ENCODE peak calls at places on chromosomes 11 and 22, in eight cellular contexts. One of them, this sample, is unnamed.

GRCh38 chr11:68905421-68906360 is 2.0 kb downstream of the IGHMBP2 start:
- DNase-seq in endothelial cell of umbilical vein: no peak
- DNase-seq in CD4-positive, alpha-beta memory T cell: no peak
- DNase-seq in retinal pigment epithelial cell: no peak
- DNase-seq in CD4-positive, CD25-positive, alpha-beta regulatory T cell: no peak
- DNase-seq in HAP-1: no peak
- DNase-seq in cardiac fibroblast: no peak
- DNase-seq in Jurkat, Clone E6-1: no peak
- DNase-seq in this sample: no peak

GRCh38 chr22:17260291-17260690 is 41.1 kb upstream of the ADA2 start:
- DNase-seq in CD4-positive, alpha-beta memory T cell: no peak
- DNase-seq in Jurkat, Clone E6-1: no peak
- DNase-seq in endothelial cell of umbilical vein: no peak
- DNase-seq in HAP-1: no peak
- DNase-seq in CD4-positive, CD25-positive, alpha-beta regulatory T cell: no peak
- DNase-seq in retinal pigment epithelial cell: no peak
- DNase-seq in cardiac fibroblast: no peak
- DNase-seq in this sample: no peak

GRCh38 chr11:64086263-64086938 is 50.7 kb downstream of the FLRT1 start:
- DNase-seq in CD4-positive, CD25-positive, alpha-beta regulatory T cell: no peak
- DNase-seq in Jurkat, Clone E6-1: peak; percentile 74
- DNase-seq in CD4-positive, alpha-beta memory T cell: no peak
- DNase-seq in retinal pigment epithelial cell: no peak
- DNase-seq in endothelial cell of umbilical vein: no peak
- DNase-seq in cardiac fibroblast: peak; percentile 51
- DNase-seq in HAP-1: peak; percentile 33
- DNase-seq in this sample: no peak

GRCh38 chr22:24187731-24188644 is 6.7 kb downstream of the SUSD2 start:
- DNase-seq in HAP-1: no peak
- DNase-seq in Jurkat, Clone E6-1: no peak
- DNase-seq in retinal pigment epithelial cell: no peak
- DNase-seq in cardiac fibroblast: no peak
- DNase-seq in endothelial cell of umbilical vein: no peak
- DNase-seq in CD4-positive, CD25-positive, alpha-beta regulatory T cell: no peak
- DNase-seq in CD4-positive, alpha-beta memory T cell: no peak
- DNase-seq in this sample: no peak

GRCh38 chr11:47918882-47919495 is 61.4 kb upstream of the PTPRJ start:
- DNase-seq in Jurkat, Clone E6-1: no peak
- DNase-seq in endothelial cell of umbilical vein: peak; percentile 34
- DNase-seq in CD4-positive, CD25-positive, alpha-beta regulatory T cell: no peak
- DNase-seq in HAP-1: no peak
- DNase-seq in retinal pigment epithelial cell: no peak
- DNase-seq in CD4-positive, alpha-beta memory T cell: no peak
- DNase-seq in cardiac fibroblast: peak; percentile 40
- DNase-seq in this sample: no peak

GRCh38 chr22:21926728-21927127 is 25.9 kb downstream of the PPM1F start:
- DNase-seq in retinal pigment epithelial cell: no peak
- DNase-seq in Jurkat, Clone E6-1: no peak
- DNase-seq in CD4-positive, CD25-positive, alpha-beta regulatory T cell: no peak
- DNase-seq in CD4-positive, alpha-beta memory T cell: no peak
- DNase-seq in cardiac fibroblast: no peak
- DNase-seq in endothelial cell of umbilical vein: no peak
- DNase-seq in HAP-1: no peak
- DNase-seq in this sample: no peak

GRCh38 chr22:39908737-39909136 is 7.9 kb downstream of the GRAP2 start:
- DNase-seq in cardiac fibroblast: no peak
- DNase-seq in Jurkat, Clone E6-1: no peak
- DNase-seq in endothelial cell of umbilical vein: no peak
- DNase-seq in CD4-positive, alpha-beta memory T cell: peak; percentile 76
- DNase-seq in CD4-positive, CD25-positive, alpha-beta regulatory T cell: no peak
- DNase-seq in retinal pigment epithelial cell: no peak
- DNase-seq in HAP-1: no peak
- DNase-seq in this sample: no peak

GRCh38 chr22:46547179-46547882 is 9.9 kb upstream of the CELSR1 start:
- DNase-seq in CD4-positive, alpha-beta memory T cell: no peak
- DNase-seq in CD4-positive, CD25-positive, alpha-beta regulatory T cell: no peak
- DNase-seq in retinal pigment epithelial cell: peak; percentile 95
- DNase-seq in HAP-1: no peak
- DNase-seq in endothelial cell of umbilical vein: peak; percentile 24
- DNase-seq in cardiac fibroblast: peak; percentile 80
- DNase-seq in Jurkat, Clone E6-1: no peak
- DNase-seq in this sample: no peak

GRCh38 chr11:101915811-101916291 is 471 bp downstream of the ANGPTL5 start:
- DNase-seq in CD4-positive, CD25-positive, alpha-beta regulatory T cell: peak; percentile 4
- DNase-seq in endothelial cell of umbilical vein: peak; percentile 79
- DNase-seq in Jurkat, Clone E6-1: no peak
- DNase-seq in HAP-1: no peak
- DNase-seq in cardiac fibroblast: peak; percentile 78
- DNase-seq in CD4-positive, alpha-beta memory T cell: no peak
- DNase-seq in retinal pigment epithelial cell: no peak
- DNase-seq in this sample: no peak

GRCh38 chr11:133506023-133506422 is 26.3 kb downstream of the OPCML start:
- DNase-seq in retinal pigment epithelial cell: no peak
- DNase-seq in CD4-positive, CD25-positive, alpha-beta regulatory T cell: no peak
- DNase-seq in Jurkat, Clone E6-1: no peak
- DNase-seq in HAP-1: no peak
- DNase-seq in cardiac fibroblast: no peak
- DNase-seq in endothelial cell of umbilical vein: no peak
- DNase-seq in CD4-positive, alpha-beta memory T cell: no peak
- DNase-seq in this sample: no peak

GRCh38 chr11:43614214-43614613 is 66.3 kb upstream of the HSD17B12 start:
- DNase-seq in Jurkat, Clone E6-1: no peak
- DNase-seq in CD4-positive, CD25-positive, alpha-beta regulatory T cell: no peak
- DNase-seq in endothelial cell of umbilical vein: no peak
- DNase-seq in CD4-positive, alpha-beta memory T cell: no peak
- DNase-seq in retinal pigment epithelial cell: no peak
- DNase-seq in cardiac fibroblast: no peak
- DNase-seq in HAP-1: no peak
- DNase-seq in this sample: no peak

GRCh38 chr11:69530278-69531070 is 49.0 kb downstream of the LINC01488 start:
- DNase-seq in Jurkat, Clone E6-1: no peak
- DNase-seq in retinal pigment epithelial cell: no peak
- DNase-seq in CD4-positive, alpha-beta memory T cell: no peak
- DNase-seq in HAP-1: no peak
- DNase-seq in endothelial cell of umbilical vein: no peak
- DNase-seq in cardiac fibroblast: no peak
- DNase-seq in CD4-positive, CD25-positive, alpha-beta regulatory T cell: no peak
- DNase-seq in this sample: no peak

GRCh38 chr11:125025968-125026367 is 37.1 kb upstream of the SLC37A2 start:
- DNase-seq in CD4-positive, CD25-positive, alpha-beta regulatory T cell: no peak
- DNase-seq in Jurkat, Clone E6-1: peak; percentile 8
- DNase-seq in endothelial cell of umbilical vein: no peak
- DNase-seq in cardiac fibroblast: no peak
- DNase-seq in CD4-positive, alpha-beta memory T cell: no peak
- DNase-seq in HAP-1: no peak
- DNase-seq in retinal pigment epithelial cell: no peak
- DNase-seq in this sample: no peak

GRCh38 chr11:79030448-79030847 is 410.4 kb downstream of the TENM4 start:
- DNase-seq in HAP-1: no peak
- DNase-seq in endothelial cell of umbilical vein: no peak
- DNase-seq in cardiac fibroblast: no peak
- DNase-seq in CD4-positive, CD25-positive, alpha-beta regulatory T cell: no peak
- DNase-seq in CD4-positive, alpha-beta memory T cell: no peak
- DNase-seq in retinal pigment epithelial cell: no peak
- DNase-seq in Jurkat, Clone E6-1: no peak
- DNase-seq in this sample: no peak

GRCh38 chr11:121105063-121105480 is 4.0 kb downstream of the TECTA start:
- DNase-seq in cardiac fibroblast: peak; percentile 75
- DNase-seq in Jurkat, Clone E6-1: no peak
- DNase-seq in CD4-positive, CD25-positive, alpha-beta regulatory T cell: no peak
- DNase-seq in CD4-positive, alpha-beta memory T cell: no peak
- DNase-seq in endothelial cell of umbilical vein: peak; percentile 11
- DNase-seq in retinal pigment epithelial cell: no peak
- DNase-seq in HAP-1: no peak
- DNase-seq in this sample: no peak

GRCh38 chr11:33448461-33449130 is 191.4 kb downstream of the HIPK3 start:
- DNase-seq in Jurkat, Clone E6-1: no peak
- DNase-seq in cardiac fibroblast: no peak
- DNase-seq in CD4-positive, alpha-beta memory T cell: no peak
- DNase-seq in HAP-1: no peak
- DNase-seq in retinal pigment epithelial cell: no peak
- DNase-seq in endothelial cell of umbilical vein: peak; percentile 21
- DNase-seq in CD4-positive, CD25-positive, alpha-beta regulatory T cell: no peak
- DNase-seq in this sample: no peak

GRCh38 chr11:134252539-134253188 is 488 bp downstream of the THYN1 start:
- DNase-seq in endothelial cell of umbilical vein: no peak
- DNase-seq in Jurkat, Clone E6-1: no peak
- DNase-seq in CD4-positive, alpha-beta memory T cell: peak; percentile 50
- DNase-seq in CD4-positive, CD25-positive, alpha-beta regulatory T cell: no peak
- DNase-seq in HAP-1: peak; percentile 52
- DNase-seq in retinal pigment epithelial cell: no peak
- DNase-seq in cardiac fibroblast: no peak
- DNase-seq in this sample: no peak

GRCh38 chr11:97965849-97966646 is 1054.7 kb upstream of the CNTN5 start:
- DNase-seq in HAP-1: no peak
- DNase-seq in CD4-positive, alpha-beta memory T cell: no peak
- DNase-seq in retinal pigment epithelial cell: no peak
- DNase-seq in cardiac fibroblast: peak; percentile 96
- DNase-seq in endothelial cell of umbilical vein: peak; percentile 72
- DNase-seq in Jurkat, Clone E6-1: no peak
- DNase-seq in CD4-positive, CD25-positive, alpha-beta regulatory T cell: no peak
- DNase-seq in this sample: no peak

GRCh38 chr11:24289301-24289700 is 207.6 kb upstream of the LUZP2 start:
- DNase-seq in Jurkat, Clone E6-1: no peak
- DNase-seq in CD4-positive, alpha-beta memory T cell: no peak
- DNase-seq in cardiac fibroblast: no peak
- DNase-seq in HAP-1: no peak
- DNase-seq in CD4-positive, CD25-positive, alpha-beta regulatory T cell: no peak
- DNase-seq in retinal pigment epithelial cell: no peak
- DNase-seq in endothelial cell of umbilical vein: peak; percentile 73
- DNase-seq in this sample: no peak

GRCh38 chr11:121071456-121072236 is 29.4 kb upstream of the TECTA start:
- DNase-seq in endothelial cell of umbilical vein: peak; percentile 40
- DNase-seq in retinal pigment epithelial cell: no peak
- DNase-seq in HAP-1: peak; percentile 21
- DNase-seq in Jurkat, Clone E6-1: no peak
- DNase-seq in CD4-positive, alpha-beta memory T cell: no peak
- DNase-seq in cardiac fibroblast: peak; percentile 11
- DNase-seq in CD4-positive, CD25-positive, alpha-beta regulatory T cell: no peak
- DNase-seq in this sample: no peak

GRCh38 chr11:35594680-35595079 is 23.6 kb upstream of the FJX1 start:
- DNase-seq in cardiac fibroblast: no peak
- DNase-seq in retinal pigment epithelial cell: no peak
- DNase-seq in CD4-positive, CD25-positive, alpha-beta regulatory T cell: no peak
- DNase-seq in endothelial cell of umbilical vein: no peak
- DNase-seq in Jurkat, Clone E6-1: no peak
- DNase-seq in CD4-positive, alpha-beta memory T cell: no peak
- DNase-seq in HAP-1: no peak
- DNase-seq in this sample: no peak

GRCh38 chr11:80987161-80987560 is 1546.3 kb upstream of the TENM4 start:
- DNase-seq in cardiac fibroblast: no peak
- DNase-seq in CD4-positive, CD25-positive, alpha-beta regulatory T cell: no peak
- DNase-seq in CD4-positive, alpha-beta memory T cell: no peak
- DNase-seq in HAP-1: no peak
- DNase-seq in Jurkat, Clone E6-1: no peak
- DNase-seq in retinal pigment epithelial cell: no peak
- DNase-seq in endothelial cell of umbilical vein: no peak
- DNase-seq in this sample: no peak

GRCh38 chr22:48942698-48943566 is 884.7 kb downstream of the BRD1 start:
- DNase-seq in HAP-1: no peak
- DNase-seq in cardiac fibroblast: no peak
- DNase-seq in retinal pigment epithelial cell: no peak
- DNase-seq in endothelial cell of umbilical vein: no peak
- DNase-seq in CD4-positive, alpha-beta memory T cell: no peak
- DNase-seq in CD4-positive, CD25-positive, alpha-beta regulatory T cell: no peak
- DNase-seq in Jurkat, Clone E6-1: no peak
- DNase-seq in this sample: no peak

GRCh38 chr11:46106530-46107407 is 14.5 kb downstream of the PHF21A start:
- DNase-seq in cardiac fibroblast: peak; percentile 49
- DNase-seq in endothelial cell of umbilical vein: no peak
- DNase-seq in Jurkat, Clone E6-1: no peak
- DNase-seq in HAP-1: no peak
- DNase-seq in retinal pigment epithelial cell: no peak
- DNase-seq in CD4-positive, alpha-beta memory T cell: no peak
- DNase-seq in CD4-positive, CD25-positive, alpha-beta regulatory T cell: no peak
- DNase-seq in this sample: no peak

GRCh38 chr22:42050641-42051040 is 20.0 kb downstream of the NAGA start:
- DNase-seq in CD4-positive, alpha-beta memory T cell: no peak
- DNase-seq in retinal pigment epithelial cell: no peak
- DNase-seq in HAP-1: no peak
- DNase-seq in Jurkat, Clone E6-1: no peak
- DNase-seq in cardiac fibroblast: no peak
- DNase-seq in endothelial cell of umbilical vein: no peak
- DNase-seq in CD4-positive, CD25-positive, alpha-beta regulatory T cell: no peak
- DNase-seq in this sample: no peak
- H3K4me3 ChIP-seq in CD4-positive, alpha-beta memory T cell: no peak overlapping the region
- H3K4me3 ChIP-seq in retinal pigment epithelial cell: no peak overlapping the region
- H3K4me3 ChIP-seq in HAP-1: no peak overlapping the region
- H3K4me3 ChIP-seq in Jurkat, Clone E6-1: no peak overlapping the region
- H3K4me3 ChIP-seq in cardiac fibroblast: no peak overlapping the region
- H3K4me3 ChIP-seq in endothelial cell of umbilical vein: no peak overlapping the region
- H3K4me3 ChIP-seq in CD4-positive, CD25-positive, alpha-beta regulatory T cell: no peak overlapping the region
- H3K4me3 ChIP-seq in this sample: no peak overlapping the region

DNA sequence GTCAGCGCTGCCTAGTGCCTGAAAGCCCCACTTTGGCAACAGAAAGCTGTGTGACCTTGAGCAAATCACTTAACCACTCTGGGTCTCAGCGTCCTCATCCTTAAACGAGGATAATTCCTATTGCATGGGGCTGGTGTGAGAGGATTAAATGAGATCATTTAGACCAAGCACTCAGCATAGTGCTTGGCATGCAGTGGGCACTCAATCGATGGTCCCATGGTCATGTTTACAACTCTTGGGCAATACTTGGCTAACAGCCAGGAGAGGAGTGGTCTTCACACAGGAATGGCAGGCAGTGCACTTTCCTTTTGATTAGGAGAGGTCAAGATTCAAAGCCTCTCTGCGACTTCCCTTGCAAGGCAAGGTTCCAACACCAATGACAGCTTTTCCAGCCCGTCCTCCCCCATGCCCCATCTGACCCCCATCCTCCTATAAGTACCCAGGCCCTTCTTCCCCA is 14.1 kb downstream of the TNKS1BP1 start:
- DNase-seq in HAP-1: no peak
- DNase-seq in endothelial cell of umbilical vein: no peak
- DNase-seq in Jurkat, Clone E6-1: no peak
- DNase-seq in CD4-positive, CD25-positive, alpha-beta regulatory T cell: no peak
- DNase-seq in cardiac fibroblast: peak; percentile 74
- DNase-seq in retinal pigment epithelial cell: peak; percentile 88
- DNase-seq in CD4-positive, alpha-beta memory T cell: no peak
- DNase-seq in this sample: no peak
- H3K4me3 ChIP-seq in HAP-1: peak overlapping the region; percentile 32
- H3K4me3 ChIP-seq in endothelial cell of umbilical vein: peak overlapping the region; percentile 24
- H3K4me3 ChIP-seq in Jurkat, Clone E6-1: no peak overlapping the region
- H3K4me3 ChIP-seq in CD4-positive, CD25-positive, alpha-beta regulatory T cell: no peak overlapping the region
- H3K4me3 ChIP-seq in cardiac fibroblast: peak overlapping the region; percentile 45
- H3K4me3 ChIP-seq in retinal pigment epithelial cell: peak overlapping the region; percentile 52
- H3K4me3 ChIP-seq in CD4-positive, alpha-beta memory T cell: no peak overlapping the region
- H3K4me3 ChIP-seq in this sample: no peak overlapping the region

GRCh38 chr11:17014321-17014773 is at the start of gene PLEKHA7:
- DNase-seq in endothelial cell of umbilical vein: no peak
- DNase-seq in HAP-1: peak; percentile 55
- DNase-seq in cardiac fibroblast: no peak
- DNase-seq in retinal pigment epithelial cell: no peak
- DNase-seq in CD4-positive, alpha-beta memory T cell: no peak
- DNase-seq in CD4-positive, CD25-positive, alpha-beta regulatory T cell: no peak
- DNase-seq in Jurkat, Clone E6-1: no peak
- DNase-seq in this sample: no peak
- H3K4me3 ChIP-seq in endothelial cell of umbilical vein: peak within 1 kb of the TSS; percentile 57
- H3K4me3 ChIP-seq in HAP-1: peak within 1 kb of the TSS; percentile 67
- H3K4me3 ChIP-seq in cardiac fibroblast: peak within 1 kb of the TSS; percentile 46
- H3K4me3 ChIP-seq in retinal pigment epithelial cell: peak within 1 kb of the TSS; percentile 77
- H3K4me3 ChIP-seq in CD4-positive, alpha-beta memory T cell: peak within 1 kb of the TSS; percentile 4
- H3K4me3 ChIP-seq in CD4-positive, CD25-positive, alpha-beta regulatory T cell: peak within 1 kb of the TSS; percentile 67
- H3K4me3 ChIP-seq in Jurkat, Clone E6-1: peak within 1 kb of the TSS; percentile 66
- H3K4me3 ChIP-seq in this sample: peak within 1 kb of the TSS; percentile 51

GRCh38 chr11:73001615-73002014 is 140.5 kb downstream of the FCHSD2 start:
- DNase-seq in endothelial cell of umbilical vein: peak; percentile 55
- DNase-seq in CD4-positive, CD25-positive, alpha-beta regulatory T cell: no peak
- DNase-seq in retinal pigment epithelial cell: no peak
- DNase-seq in CD4-positive, alpha-beta memory T cell: no peak
- DNase-seq in Jurkat, Clone E6-1: no peak
- DNase-seq in cardiac fibroblast: peak; percentile 62
- DNase-seq in HAP-1: no peak
- DNase-seq in this sample: no peak

GRCh38 chr11:72996959-72997358 is 145.2 kb downstream of the FCHSD2 start:
- DNase-seq in CD4-positive, CD25-positive, alpha-beta regulatory T cell: no peak
- DNase-seq in HAP-1: no peak
- DNase-seq in Jurkat, Clone E6-1: no peak
- DNase-seq in retinal pigment epithelial cell: no peak
- DNase-seq in CD4-positive, alpha-beta memory T cell: no peak
- DNase-seq in endothelial cell of umbilical vein: no peak
- DNase-seq in cardiac fibroblast: no peak
- DNase-seq in this sample: no peak
- H3K4me3 ChIP-seq in CD4-positive, CD25-positive, alpha-beta regulatory T cell: no peak overlapping the region
- H3K4me3 ChIP-seq in HAP-1: no peak overlapping the region
- H3K4me3 ChIP-seq in Jurkat, Clone E6-1: no peak overlapping the region
- H3K4me3 ChIP-seq in retinal pigment epithelial cell: no peak overlapping the region
- H3K4me3 ChIP-seq in CD4-positive, alpha-beta memory T cell: no peak overlapping the region
- H3K4me3 ChIP-seq in endothelial cell of umbilical vein: no peak overlapping the region
- H3K4me3 ChIP-seq in cardiac fibroblast: no peak overlapping the region
- H3K4me3 ChIP-seq in this sample: no peak overlapping the region